ENCODE peak calls at places on chromosome 12, in four cellular contexts. One of them, this sample, is unnamed.

GRCh38 chr12:122021822-122022392 is at the start of gene BCL7A:
- DNase-seq in HCT116: peak; percentile 22
- DNase-seq in HepG2: peak; percentile 15
- DNase-seq in A549: peak; percentile 47
- DNase-seq in this sample: no peak

GRCh38 chr12:4302881-4303280 is 18.1 kb upstream of the TIGAR start:
- DNase-seq in HepG2: peak; percentile 31
- DNase-seq in A549: no peak
- DNase-seq in HCT116: no peak
- DNase-seq in this sample: no peak

GRCh38 chr12:99649551-99649950 is 2.0 kb downstream of the GARIN6 start:
- DNase-seq in A549: no peak
- DNase-seq in HepG2: no peak
- DNase-seq in HCT116: no peak
- DNase-seq in this sample: no peak

GRCh38 chr12:29742646-29743045 is 41.1 kb downstream of the TMTC1 start:
- DNase-seq in HepG2: no peak
- DNase-seq in A549: no peak
- DNase-seq in HCT116: no peak
- DNase-seq in this sample: no peak

GRCh38 chr12:54032627-54033100 is at the start of gene HOXC5:
- DNase-seq in A549: peak; percentile 92
- DNase-seq in HepG2: peak; percentile 32
- DNase-seq in HCT116: peak; percentile 54
- DNase-seq in this sample: no peak

GRCh38 chr12:21301-22189 is 45.0 kb upstream of the IQSEC3 start:
- DNase-seq in HCT116: no peak
- DNase-seq in A549: no peak
- DNase-seq in HepG2: peak; percentile 10
- DNase-seq in this sample: peak; percentile 11

GRCh38 chr12:12839886-12840285 is 26.7 kb downstream of the DDX47 start:
- DNase-seq in A549: peak; percentile 67
- DNase-seq in HCT116: peak; percentile 90
- DNase-seq in HepG2: no peak
- DNase-seq in this sample: no peak

GRCh38 chr12:49365542-49365941 is 1.7 kb upstream of the SPATS2 start:
- DNase-seq in A549: no peak
- DNase-seq in HCT116: no peak
- DNase-seq in HepG2: no peak
- DNase-seq in this sample: no peak

GRCh38 chr12:110744176-110744575 is 1.5 kb upstream of the PPP1CC start:
- DNase-seq in HepG2: peak; percentile 69
- DNase-seq in A549: no peak
- DNase-seq in HCT116: no peak
- DNase-seq in this sample: no peak

GRCh38 chr12:57063991-57064725 is 14.2 kb upstream of the MYO1A start:
- DNase-seq in HCT116: no peak
- DNase-seq in HepG2: no peak
- DNase-seq in A549: no peak
- DNase-seq in this sample: peak; percentile 69

GRCh38 chr12:42859612-42860011 is 270.1 kb upstream of the PRICKLE1 start:
- DNase-seq in A549: no peak
- DNase-seq in HepG2: no peak
- DNase-seq in HCT116: no peak
- DNase-seq in this sample: no peak

GRCh38 chr12:17097674-17098073 is 491.7 kb upstream of the LMO3 start:
- DNase-seq in A549: no peak
- DNase-seq in HepG2: no peak
- DNase-seq in HCT116: no peak
- DNase-seq in this sample: no peak

GRCh38 chr12:7369274-7369729 is 65.4 kb downstream of the ACSM4 start:
- DNase-seq in HepG2: peak; percentile 66
- DNase-seq in HCT116: peak; percentile 81
- DNase-seq in A549: no peak
- DNase-seq in this sample: peak; percentile 33

GRCh38 chr12:79634957-79635471 is 55.8 kb downstream of the PAWR start:
- DNase-seq in HepG2: no peak
- DNase-seq in A549: no peak
- DNase-seq in HCT116: no peak
- DNase-seq in this sample: no peak

GRCh38 chr12:67681145-67681778 is 32.7 kb downstream of the DYRK2 start:
- DNase-seq in A549: no peak
- DNase-seq in HCT116: no peak
- DNase-seq in HepG2: no peak
- DNase-seq in this sample: no peak

GRCh38 chr12:111842556-111843396 is 748 bp downstream of the MAPKAPK5 start:
- DNase-seq in HCT116: no peak
- DNase-seq in HepG2: peak; percentile 18
- DNase-seq in A549: peak; percentile 25
- DNase-seq in this sample: no peak

GRCh38 chr12:122928033-122928890 is 32.3 kb upstream of the VPS37B start:
- DNase-seq in HCT116: no peak
- DNase-seq in A549: no peak
- DNase-seq in HepG2: no peak
- DNase-seq in this sample: no peak

GRCh38 chr12:130650131-130650530 is 66.0 kb downstream of the RIMBP2 start:
- DNase-seq in HepG2: no peak
- DNase-seq in HCT116: no peak
- DNase-seq in A549: no peak
- DNase-seq in this sample: no peak

GRCh38 chr12:26373606-26374495 is 178.5 kb downstream of the SSPN start:
- DNase-seq in HepG2: no peak
- DNase-seq in A549: no peak
- DNase-seq in HCT116: no peak
- DNase-seq in this sample: no peak

GRCh38 chr12:27537855-27538675 is 14.1 kb downstream of the PPFIBP1 start:
- DNase-seq in HepG2: no peak
- DNase-seq in HCT116: no peak
- DNase-seq in A549: no peak
- DNase-seq in this sample: no peak

GRCh38 chr12:27531916-27532315 is 7.9 kb downstream of the PPFIBP1 start:
- DNase-seq in HepG2: no peak
- DNase-seq in A549: no peak
- DNase-seq in HCT116: no peak
- DNase-seq in this sample: no peak

GRCh38 chr12:27535318-27535717 is 11.3 kb downstream of the PPFIBP1 start:
- DNase-seq in HCT116: no peak
- DNase-seq in A549: no peak
- DNase-seq in HepG2: no peak
- DNase-seq in this sample: no peak

GRCh38 chr12:27534765-27535161 is 10.8 kb downstream of the PPFIBP1 start:
- DNase-seq in HCT116: no peak
- DNase-seq in A549: no peak
- DNase-seq in HepG2: no peak
- DNase-seq in this sample: no peak

DNA sequence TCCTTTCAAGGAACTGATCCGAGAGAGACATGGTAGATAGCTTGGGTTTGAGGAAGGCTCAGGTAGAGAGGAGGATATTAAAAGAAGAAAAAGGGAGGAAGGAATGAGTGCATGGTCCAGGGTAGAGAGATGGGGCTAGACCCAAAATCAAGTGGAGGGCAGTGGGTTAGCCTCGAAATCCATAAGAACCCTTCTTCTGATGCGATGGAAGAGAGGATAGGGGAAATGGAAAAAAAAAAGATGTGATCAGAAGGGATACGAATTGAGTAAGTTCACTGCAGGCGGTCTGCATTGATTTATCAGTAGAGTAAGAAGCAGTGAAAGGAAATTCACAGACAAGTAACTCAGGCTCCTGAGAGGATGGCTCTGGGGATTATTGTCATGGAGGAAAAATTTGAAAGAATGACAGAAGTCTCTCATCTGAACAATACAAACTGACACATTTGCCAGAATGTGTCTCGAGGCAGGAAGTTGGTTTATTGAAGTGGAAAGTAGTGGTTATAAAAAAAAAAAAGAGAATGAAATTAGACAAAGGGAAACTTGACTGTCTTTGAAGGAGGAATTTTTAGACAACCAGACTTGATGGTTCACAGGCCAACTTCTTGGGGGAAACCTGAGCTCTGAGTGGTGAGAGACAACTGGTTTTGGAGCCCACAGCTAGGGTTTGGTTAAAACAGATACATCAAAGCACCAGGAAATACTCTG is 10.2 kb downstream of the PPFIBP1 start:
- DNase-seq in HepG2: no peak
- DNase-seq in HCT116: no peak
- DNase-seq in A549: no peak
- DNase-seq in this sample: peak; percentile 86
- TF ChIP-seq CEBPB in HepG2: no peak
- TF ChIP-seq CEBPB in HCT116: no peak
- TF ChIP-seq CEBPB in A549: no peak
- TF ChIP-seq CEBPB in this sample: no peak

GRCh38 chr12:52227767-52228166 is 5.3 kb upstream of the KRT7 start:
- DNase-seq in HCT116: no peak
- DNase-seq in HepG2: no peak
- DNase-seq in A549: no peak
- DNase-seq in this sample: no peak

GRCh38 chr12:52226446-52226845 is 6.6 kb upstream of the KRT7 start:
- DNase-seq in HCT116: no peak
- DNase-seq in HepG2: no peak
- DNase-seq in A549: no peak
- DNase-seq in this sample: no peak

GRCh38 chr12:52224154-52224553 is 8.9 kb upstream of the KRT7 start:
- DNase-seq in A549: no peak
- DNase-seq in HepG2: no peak
- DNase-seq in HCT116: no peak
- DNase-seq in this sample: no peak

GRCh38 chr12:52223411-52224039 is 9.5 kb upstream of the KRT7 start:
- DNase-seq in HCT116: no peak
- DNase-seq in A549: no peak
- DNase-seq in HepG2: no peak
- DNase-seq in this sample: no peak

GRCh38 chr12:52225752-52226151 is 7.3 kb upstream of the KRT7 start:
- DNase-seq in A549: no peak
- DNase-seq in HCT116: no peak
- DNase-seq in HepG2: no peak
- DNase-seq in this sample: no peak
- TF ChIP-seq CEBPB in A549: no peak
- TF ChIP-seq CEBPB in HCT116: no peak
- TF ChIP-seq CEBPB in HepG2: no peak
- TF ChIP-seq CEBPB in this sample: no peak

DNA sequence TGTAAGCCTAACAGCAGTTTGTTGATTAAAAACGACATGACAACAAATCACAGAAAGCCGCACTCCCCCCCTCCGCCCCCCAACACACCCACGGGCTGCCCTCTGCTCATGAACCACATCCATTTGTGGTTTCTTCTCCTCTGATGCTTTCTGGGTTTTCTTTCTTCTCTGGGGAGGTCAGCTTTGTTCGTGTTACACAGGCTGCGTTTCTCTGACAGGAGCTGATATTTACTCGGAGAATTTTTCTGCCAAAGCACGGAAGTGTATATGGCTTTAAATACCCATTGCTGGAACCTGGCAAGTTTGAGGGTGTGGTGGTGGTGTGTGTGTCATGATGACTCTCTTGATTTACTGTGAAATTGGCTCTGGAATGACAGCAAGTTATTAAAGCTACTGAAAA is 883.7 kb upstream of the TMEM132C start:
- DNase-seq in HCT116: no peak
- DNase-seq in HepG2: no peak
- DNase-seq in A549: no peak
- DNase-seq in this sample: no peak
- TF ChIP-seq CEBPB in HCT116: no peak
- TF ChIP-seq CEBPB in HepG2: no peak
- TF ChIP-seq CEBPB in A549: no peak
- TF ChIP-seq CEBPB in this sample: no peak

GRCh38 chr12:43931187-43931586 is 95.3 kb downstream of the TMEM117 start:
- DNase-seq in HCT116: no peak
- DNase-seq in A549: no peak
- DNase-seq in HepG2: no peak
- DNase-seq in this sample: no peak
- TF ChIP-seq CEBPB in HCT116: no peak
- TF ChIP-seq CEBPB in A549: no peak
- TF ChIP-seq CEBPB in HepG2: no peak
- TF ChIP-seq CEBPB in this sample: no peak

GRCh38 chr12:106000376-106001104 is 138.2 kb downstream of the NUAK1 start:
- DNase-seq in A549: no peak
- DNase-seq in HepG2: no peak
- DNase-seq in HCT116: no peak
- DNase-seq in this sample: no peak
- TF ChIP-seq CEBPB in A549: peak; percentile 69
- TF ChIP-seq CEBPB in HepG2: peak; percentile 53
- TF ChIP-seq CEBPB in HCT116: peak; percentile 12
- TF ChIP-seq CEBPB in this sample: no peak

GRCh38 chr12:115405471-115405860 is 721.5 kb upstream of the TBX3 start:
- DNase-seq in HepG2: no peak
- DNase-seq in A549: no peak
- DNase-seq in HCT116: no peak
- DNase-seq in this sample: no peak

GRCh38 chr12:115404761-115405470 is 720.9 kb upstream of the TBX3 start:
- DNase-seq in A549: no peak
- DNase-seq in HCT116: no peak
- DNase-seq in HepG2: peak; percentile 43
- DNase-seq in this sample: no peak

GRCh38 chr12:115407723-115408122 is 723.7 kb upstream of the TBX3 start:
- DNase-seq in HCT116: no peak
- DNase-seq in HepG2: no peak
- DNase-seq in A549: no peak
- DNase-seq in this sample: no peak

GRCh38 chr12:115408642-115409041 is 724.7 kb upstream of the TBX3 start:
- DNase-seq in HCT116: no peak
- DNase-seq in A549: no peak
- DNase-seq in HepG2: no peak
- DNase-seq in this sample: no peak

DNA sequence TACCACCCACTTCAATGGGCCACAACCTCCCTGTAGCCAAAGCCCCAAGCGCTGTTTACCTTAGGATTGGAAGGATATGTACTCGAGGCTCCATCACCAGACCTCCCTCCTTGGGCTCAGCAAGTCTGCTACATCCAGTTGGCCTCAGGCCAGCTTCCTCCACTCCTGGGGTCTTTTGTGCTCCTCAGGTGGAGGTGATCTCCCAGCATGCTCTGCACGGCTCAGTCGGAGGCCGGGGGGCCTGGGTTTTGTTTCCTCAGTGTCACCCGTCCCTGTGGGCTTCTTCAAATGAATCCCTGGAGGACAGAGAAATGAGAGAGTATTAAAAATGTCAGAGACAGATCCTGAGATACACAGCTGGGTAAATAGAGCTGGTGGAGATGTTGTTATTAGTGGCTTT is 723.1 kb upstream of the TBX3 start:
- DNase-seq in HepG2: no peak
- DNase-seq in HCT116: no peak
- DNase-seq in A549: no peak
- DNase-seq in this sample: no peak
- TF ChIP-seq CEBPB in HepG2: no peak
- TF ChIP-seq CEBPB in HCT116: no peak
- TF ChIP-seq CEBPB in A549: no peak
- TF ChIP-seq CEBPB in this sample: no peak

DNA sequence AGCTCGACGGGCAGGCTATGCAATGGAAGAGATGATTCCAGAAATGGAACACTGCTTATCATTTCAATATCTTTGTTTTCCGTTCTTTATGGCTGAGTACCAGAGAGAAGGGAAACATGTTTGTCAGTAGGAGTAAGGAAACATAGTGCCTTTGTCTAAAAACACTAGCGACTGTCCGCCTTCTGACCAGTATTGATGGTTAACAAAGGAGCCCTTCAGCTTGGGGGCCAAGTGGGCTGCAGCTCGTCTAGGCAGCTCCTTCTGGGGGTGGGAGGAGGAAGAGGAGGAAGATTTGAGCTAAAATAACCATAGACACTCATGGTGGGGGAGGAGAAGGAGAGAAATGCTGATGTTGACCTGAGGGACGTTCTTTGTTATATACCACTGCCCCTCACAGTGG is 15.0 kb downstream of the COQ5 start:
- DNase-seq in HCT116: no peak
- DNase-seq in A549: no peak
- DNase-seq in HepG2: no peak
- DNase-seq in this sample: no peak
- TF ChIP-seq CEBPB in HCT116: no peak
- TF ChIP-seq CEBPB in A549: no peak
- TF ChIP-seq CEBPB in HepG2: no peak
- TF ChIP-seq CEBPB in this sample: no peak

This sample was measured in GM12878.